ENCODE peak calls at places on chromosomes 1 and 21, in eight cellular contexts. N is spleen, Y is H54, I is Peyer's patch, C is GM12891, D is breast epithelium, P is erythroblast, G is stomach. X is an unnamed sample.

GRCh38 chr1:48654606-48655210 is 122.0 kb downstream of the BEND5 start:
- DNase-seq in G (no peak), D (no peak), P (no peak), N (no peak), C (no peak), Y (no peak), I (no peak), X (no peak)

GRCh38 chr1:150804671-150805070 is 3.4 kb downstream of the CTSK start:
- DNase-seq in Y (no peak), G (no peak), I (no peak), P (no peak), C (no peak), D (no peak), N (no peak), X (no peak)

GRCh38 chr1:174815036-174815435 is 184.7 kb upstream of the CACYBP start:
- DNase-seq in P (no peak), D (no peak), N (no peak), C (no peak), Y (peak; percentile 34), G (no peak), I (no peak), X (no peak)

GRCh38 chr1:185663771-185664296 is 70.4 kb upstream of the HMCN1 start:
- DNase-seq in I (no peak), D (no peak), N (no peak), Y (no peak), G (no peak), C (no peak), P (no peak), X (no peak)

GRCh38 chr1:11838349-11839272 is 9.0 kb downstream of the NPPA start:
- DNase-seq in I (peak; percentile 81), P (peak; percentile 75), D (peak; percentile 53), Y (peak; percentile 72), G (peak; percentile 75), N (peak; percentile 94), C (peak; percentile 97), X (peak; percentile 94)

GRCh38 chr1:111742938-111743549 is 3.8 kb upstream of the INKA2 start:
- DNase-seq in G (no peak), Y (no peak), P (no peak), C (no peak), D (no peak), I (no peak), N (no peak), X (no peak)

GRCh38 chr21:43972850-43973633 is 39.1 kb upstream of the TRAPPC10 start:
- DNase-seq in D (no peak), Y (no peak), I (no peak), C (no peak), G (peak; percentile 34), P (peak; percentile 36), N (no peak), X (no peak)

GRCh38 chr1:17594026-17594425 is 54.5 kb downstream of the ARHGEF10L start:
- DNase-seq in N (no peak), G (no peak), D (no peak), Y (no peak), I (no peak), C (no peak), P (no peak), X (no peak)

GRCh38 chr1:161160763-161161162 is 1.5 kb downstream of the USP21 start:
- DNase-seq in N (peak; percentile 81), P (no peak), Y (no peak), D (no peak), C (no peak), I (no peak), G (no peak), X (no peak)

GRCh38 chr1:37932759-37933158 is 14.1 kb downstream of the INPP5B start:
- DNase-seq in N (no peak), I (no peak), D (no peak), Y (peak; percentile 80), P (no peak), G (no peak), C (no peak), X (no peak)

GRCh38 chr1:48906729-48907128 is 130.0 kb upstream of the BEND5 start:
- DNase-seq in D (no peak), P (no peak), C (no peak), I (no peak), Y (no peak), G (no peak), N (no peak), X (no peak)

GRCh38 chr1:39657402-39657801 is 14.5 kb downstream of the NT5C1A start:
- DNase-seq in Y (no peak), D (no peak), G (no peak), C (no peak), N (no peak), I (no peak), P (no peak), X (no peak)

GRCh38 chr21:41678944-41679343 is 87.9 kb downstream of the RIPK4 start:
- DNase-seq in G (peak; percentile 97), Y (peak; percentile 98), C (no peak), D (peak; percentile 98), N (peak; percentile 81), P (peak; percentile 66), I (peak; percentile 96), X (no peak)

GRCh38 chr21:41680444-41681335 is 86.2 kb downstream of the RIPK4 start:
- DNase-seq in D (no peak), Y (no peak), I (no peak), C (no peak), P (no peak), N (peak; percentile 67), G (no peak), X (no peak)

GRCh38 chr21:41676198-41676597 is 90.7 kb downstream of the RIPK4 start:
- DNase-seq in G (no peak), Y (no peak), P (no peak), N (no peak), D (no peak), I (no peak), C (no peak), X (no peak)

GRCh38 chr21:41677671-41678015 is 89.2 kb downstream of the RIPK4 start:
- DNase-seq in G (no peak), I (no peak), C (no peak), D (no peak), N (no peak), Y (no peak), P (no peak), X (no peak)

DNA sequence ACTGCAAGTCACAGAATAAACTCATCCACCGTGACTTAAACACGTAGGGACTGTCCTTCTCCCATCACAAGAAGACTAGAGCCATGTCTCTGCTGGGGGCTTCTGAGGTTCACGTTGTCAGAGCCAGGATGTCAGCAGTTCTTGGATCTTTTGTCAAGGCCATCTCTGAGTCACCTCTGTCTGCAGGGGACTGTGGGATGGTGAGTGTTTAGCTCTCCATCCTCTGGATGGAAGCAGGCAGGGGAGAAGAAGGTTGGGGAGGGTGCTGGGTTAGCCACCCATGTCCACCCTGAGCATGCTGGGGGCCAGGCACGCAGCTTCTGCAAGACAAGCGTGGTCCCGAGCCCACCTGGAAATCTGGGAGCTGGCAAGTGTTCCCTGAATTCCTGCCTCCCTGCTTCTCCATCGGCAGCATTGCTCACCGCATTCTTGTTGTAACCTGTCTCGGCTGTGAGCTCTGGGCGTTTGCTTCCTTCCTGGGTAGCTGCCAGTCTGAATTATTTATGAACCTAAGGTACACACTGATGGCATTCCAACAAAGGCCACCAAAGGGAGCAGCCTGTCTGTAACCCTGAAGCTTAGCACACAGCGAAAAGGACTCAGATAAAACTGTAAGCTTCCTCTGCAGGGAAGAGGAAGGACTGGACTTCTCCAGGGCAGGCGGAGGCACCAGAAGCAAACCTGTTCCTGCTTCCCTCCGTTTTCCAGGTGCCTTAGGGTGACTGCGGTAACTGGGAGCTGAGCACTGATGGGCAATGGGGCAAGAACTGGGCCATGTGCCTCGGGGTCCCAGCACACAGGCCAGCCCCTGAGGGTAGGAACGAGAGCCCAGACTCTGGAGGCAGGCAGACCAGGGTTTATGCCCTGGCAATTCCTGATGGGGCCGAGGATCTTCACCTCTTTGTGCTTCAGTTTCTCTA is 88.6 kb downstream of the RIPK4 start:
- DNase-seq in G (peak; percentile 87), N (peak; percentile 58), I (peak; percentile 76), Y (peak; percentile 68), C (no peak), P (no peak), D (peak; percentile 94), X (no peak)
- TF ChIP-seq POLR2A in G (no peak), N (no peak), I (peak; percentile 47), Y (peak; percentile 29), C (no peak), P (no peak), D (no peak), X (no peak)

DNA sequence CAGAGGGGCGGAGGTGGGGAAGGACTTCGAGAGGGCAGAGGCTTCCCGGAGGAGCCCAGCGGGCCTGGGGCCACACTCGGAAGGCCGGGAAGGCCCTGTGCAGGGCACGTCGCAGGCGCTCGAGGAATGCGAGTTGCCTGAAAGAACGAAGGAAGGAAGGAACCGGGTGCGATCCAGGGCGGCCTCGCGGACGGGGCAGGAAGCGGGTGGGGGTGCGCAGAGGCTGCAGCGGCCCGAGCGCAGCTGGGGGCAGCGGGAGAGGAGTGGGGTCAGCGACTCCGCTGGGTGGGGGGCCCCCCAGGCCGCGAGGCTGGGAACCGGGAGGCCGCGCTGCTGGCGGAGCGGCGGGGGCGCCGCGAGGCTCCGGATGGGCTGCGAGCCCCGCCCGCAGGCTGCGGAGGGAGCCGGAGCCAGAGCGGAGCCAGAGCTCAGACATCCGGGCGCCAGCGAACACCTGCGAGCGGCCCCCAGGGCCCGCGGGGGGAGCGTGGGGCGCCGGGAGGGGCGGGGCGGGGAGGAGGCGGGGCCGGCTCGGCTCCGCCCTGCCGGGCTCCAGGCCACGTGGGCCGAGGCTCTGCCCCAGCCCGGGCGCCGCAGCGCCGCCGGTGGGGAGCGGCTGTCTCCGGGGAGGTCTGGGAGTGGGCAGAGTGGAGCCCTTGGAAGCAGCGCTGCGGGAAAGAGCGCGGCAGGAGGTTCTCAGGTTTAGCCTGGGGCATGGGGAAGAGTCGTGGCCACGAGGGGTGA is 4.6 kb downstream of the ID3 start:
- DNase-seq in G (peak; percentile 86), Y (peak; percentile 59), C (peak; percentile 82), D (peak; percentile 73), N (peak; percentile 97), P (no peak), I (peak; percentile 94), X (peak; percentile 87)
- TF ChIP-seq POLR2A in G (peak; percentile 88), Y (peak; percentile 31), C (peak; percentile 70), D (no peak), N (peak; percentile 40), P (no peak), I (peak; percentile 83), X (peak; percentile 77)

GRCh38 chr1:244047739-244048565 is 3.1 kb upstream of the ZBTB18 start:
- DNase-seq in D (peak; percentile 99), C (peak; percentile 82), I (peak; percentile 99), P (peak; percentile 99), N (peak; percentile 100), G (peak; percentile 98), Y (peak; percentile 96), X (peak; percentile 85)
- TF ChIP-seq POLR2A in D (peak; percentile 93), C (peak; percentile 82), I (peak; percentile 97), P (peak; percentile 97), N (peak; percentile 97), G (peak; percentile 93), Y (peak; percentile 70), X (peak; percentile 70)

DNA sequence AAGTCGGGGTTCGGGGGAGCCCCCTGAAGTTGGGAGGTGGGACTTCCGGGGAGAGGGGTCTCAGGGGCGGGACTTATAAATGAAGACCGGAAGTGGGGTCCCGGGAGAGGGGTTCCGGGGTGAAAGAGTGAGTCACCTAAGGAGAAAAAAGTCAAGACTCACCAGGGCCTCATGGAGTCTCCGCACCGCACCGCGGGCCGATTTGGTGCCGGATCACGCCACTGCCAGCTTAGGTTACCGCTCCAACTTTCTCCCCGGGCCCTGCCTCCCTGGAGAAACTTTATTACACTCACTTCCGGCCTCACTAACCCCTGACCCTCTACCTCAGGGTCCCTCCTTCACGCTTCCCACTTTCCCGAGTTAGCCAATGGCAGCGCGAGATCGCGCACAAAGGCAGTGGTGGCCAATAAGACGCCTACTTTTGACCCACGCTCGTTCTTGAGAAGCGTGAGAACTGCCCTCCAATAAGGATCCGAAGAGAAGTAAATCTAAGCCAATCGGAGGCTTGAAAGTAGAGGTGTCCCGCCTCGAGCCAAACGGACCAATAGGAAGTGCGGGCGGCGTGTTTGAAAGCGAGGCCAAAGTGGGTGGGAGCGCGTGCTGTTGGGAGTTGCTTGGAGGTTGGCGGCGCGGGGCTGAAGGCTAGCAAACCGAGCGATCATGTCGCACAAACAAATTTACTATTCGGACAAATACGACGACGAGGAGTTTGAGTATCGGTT is at the start of gene CKS1B:
- DNase-seq in D (peak; percentile 100), N (peak; percentile 96), C (peak; percentile 81), I (peak; percentile 98), G (peak; percentile 96), Y (peak; percentile 86), P (peak; percentile 100), X (peak; percentile 95)
- TF ChIP-seq POLR2A in D (peak; percentile 75), N (no peak), C (peak; percentile 62), I (peak; percentile 52), G (peak; percentile 53), Y (no peak), P (peak; percentile 97), X (peak; percentile 78)

X was measured in GM12892.